ENCODE peak calls at places on chromosome 4, in four cellular contexts. M is mesendoderm, D is IMR-90, P is H1. I is an unnamed sample.

GRCh38 chr4:111934294-111934693 is 211.0 kb upstream of the FAM241A start:
- DNase-seq in M (no peak), P (no peak), D (no peak), I (no peak)

GRCh38 chr4:40299704-40300336 is 35.3 kb upstream of the CHRNA9 start:
- DNase-seq in D (no peak), M (peak), P (no peak), I (no peak)

GRCh38 chr4:125492957-125493356 is 178.2 kb downstream of the FAT4 start:
- DNase-seq in P (no peak), M (no peak), D (no peak), I (no peak)

GRCh38 chr4:78237360-78237759 is 180.2 kb downstream of the FRAS1 start:
- DNase-seq in P (no peak), M (peak), D (no peak), I (no peak)

GRCh38 chr4:76614589-76614988 is 179.6 kb downstream of the SHROOM3 start:
- DNase-seq in M (no peak), D (peak), P (no peak), I (no peak)

GRCh38 chr4:152259866-152260265 is 276.0 kb downstream of the FBXW7 start:
- DNase-seq in D (peak), P (no peak), M (no peak), I (no peak)

GRCh38 chr4:163269874-163270273 is 62.5 kb downstream of the NPY1R start:
- DNase-seq in M (peak), P (no peak), D (no peak), I (no peak)

GRCh38 chr4:165325732-165326512 is 1.5 kb upstream of the MSMO1 start:
- DNase-seq in P (no peak), M (peak), D (peak), I (no peak)

GRCh38 chr4:155678011-155678410 is 11.4 kb downstream of the GUCY1A1 start:
- DNase-seq in P (no peak), D (no peak), M (no peak), I (no peak)

GRCh38 chr4:97587912-97588311 is 555.4 kb downstream of the STPG2 start:
- DNase-seq in D (no peak), P (no peak), M (no peak), I (no peak)

GRCh38 chr4:25178838-25179261 is 18.6 kb upstream of the SEPSECS start:
- DNase-seq in P (no peak), M (no peak), D (no peak), I (no peak)

GRCh38 chr4:217891-218290 is 87.4 kb downstream of the ZNF732 start:
- DNase-seq in M (no peak), P (no peak), D (no peak), I (no peak)

GRCh38 chr4:145937021-145937861 is 1.4 kb downstream of the ZNF827 start:
- DNase-seq in D (peak), M (peak), P (no peak), I (peak)

GRCh38 chr4:29423836-29424721 is 1296.1 kb upstream of the PCDH7 start:
- DNase-seq in M (peak), D (peak), P (no peak), I (no peak)

GRCh38 chr4:17385403-17385802 is 126.5 kb downstream of the QDPR start:
- DNase-seq in M (no peak), P (no peak), D (peak), I (no peak)

GRCh38 chr4:101020956-101021355 is 326.4 kb downstream of the PPP3CA start:
- DNase-seq in M (peak), P (no peak), D (peak), I (no peak)

GRCh38 chr4:79650217-79650616 is 242.2 kb upstream of the GK2 start:
- DNase-seq in P (no peak), M (no peak), D (no peak), I (no peak)

GRCh38 chr4:177016541-177017141 is 223.9 kb upstream of the VEGFC start:
- DNase-seq in D (peak), M (no peak), P (no peak), I (no peak)

GRCh38 chr4:48071171-48071570 is 54.6 kb downstream of the NIPAL1 start:
- DNase-seq in D (no peak), P (no peak), M (peak), I (no peak)

GRCh38 chr4:13930155-13930554 is 302.6 kb upstream of the BOD1L1 start:
- DNase-seq in P (no peak), M (no peak), D (no peak), I (no peak)

GRCh38 chr4:71004281-71004851 is 10.9 kb downstream of the DCK start:
- DNase-seq in M (peak), P (no peak), D (no peak), I (peak)

GRCh38 chr4:28744066-28744465 is 1883.4 kb downstream of the STIM2 start:
- DNase-seq in D (peak), M (no peak), P (no peak), I (no peak)

GRCh38 chr4:1177274-1178141 is 5.1 kb upstream of the SPON2 start:
- DNase-seq in P (no peak), M (no peak), D (no peak), I (no peak)

GRCh38 chr4:109553130-109553529 is 6.9 kb upstream of the MCUB start:
- DNase-seq in P (no peak), M (no peak), D (no peak), I (no peak)

GRCh38 chr4:109548655-109549054 is 11.4 kb upstream of the MCUB start:
- DNase-seq in D (peak), P (no peak), M (no peak), I (no peak)

GRCh38 chr4:109547394-109547793 is 12.7 kb upstream of the MCUB start:
- DNase-seq in P (no peak), D (peak), M (no peak), I (no peak)

GRCh38 chr4:109554971-109555370 is 5.1 kb upstream of the MCUB start:
- DNase-seq in P (no peak), D (no peak), M (no peak), I (no peak)

DNA sequence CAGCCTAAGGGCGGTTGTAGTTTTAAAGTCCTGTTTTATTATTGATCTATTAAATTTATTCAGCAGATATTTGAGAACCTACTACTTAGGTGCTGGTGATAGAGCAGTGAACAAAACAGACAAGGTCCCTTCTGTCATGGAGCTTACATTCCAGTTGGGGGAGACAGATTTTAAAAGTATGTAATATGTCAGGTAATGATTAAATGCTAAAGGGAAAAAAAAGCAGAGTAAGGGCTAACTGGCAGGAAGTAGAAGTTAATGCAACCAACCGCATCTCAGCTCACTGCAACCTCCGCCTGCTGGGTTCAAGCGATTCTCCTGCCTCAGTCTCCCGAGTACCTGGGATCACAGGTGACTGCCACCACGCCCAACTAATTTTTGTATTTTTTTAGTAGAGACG is 7.8 kb upstream of the MCUB start:
- DNase-seq in M (no peak), D (no peak), P (no peak), I (no peak)
- H3K56ac ChIP-seq in M (no peak), D (no peak), P (no peak), I (no peak)

DNA sequence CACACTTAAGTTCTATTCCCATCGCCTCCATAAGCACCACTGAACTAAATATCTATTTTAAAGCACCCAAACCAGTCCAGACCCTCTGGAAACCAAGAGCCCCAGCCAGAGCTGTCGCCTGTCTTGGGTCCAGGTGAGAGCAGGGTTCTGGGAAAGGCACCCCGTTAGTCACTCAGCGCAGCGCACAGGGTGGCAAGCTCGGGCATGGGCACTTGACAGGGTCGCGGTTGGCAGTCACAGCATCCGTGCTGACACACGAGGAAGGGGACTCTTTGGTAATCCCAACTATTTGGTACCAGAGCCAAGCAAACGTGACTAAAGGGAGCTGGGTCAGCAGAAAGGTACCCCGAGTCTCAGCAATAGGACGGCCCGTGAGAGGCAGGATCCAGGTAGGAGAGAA is 24.3 kb upstream of the ETNPPL start:
- DNase-seq in P (no peak), M (no peak), D (no peak), I (no peak)
- H4K5ac ChIP-seq in P (no peak), M (no peak), D (no peak), I (no peak)

DNA sequence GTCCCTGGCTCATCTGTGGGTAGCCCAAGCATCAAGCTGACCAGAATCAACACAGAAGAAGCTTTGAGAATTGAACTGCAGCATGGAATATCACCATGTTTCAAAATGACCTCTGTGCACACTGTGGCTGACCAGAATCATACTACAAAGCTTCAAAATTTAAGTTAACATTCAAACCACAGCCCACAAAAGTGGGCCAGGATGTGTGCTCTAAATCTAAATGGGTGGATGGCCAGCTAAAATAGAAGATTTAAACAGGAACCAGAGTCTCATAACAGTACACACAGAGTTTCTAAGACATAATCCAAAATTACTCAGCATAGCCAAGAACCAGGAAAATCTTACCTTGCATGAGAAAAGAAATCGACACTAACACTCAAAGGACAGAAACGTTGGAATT is 46.1 kb downstream of the KLF3 start:
- DNase-seq in M (no peak), P (no peak), D (no peak), I (no peak)
- H3K56ac ChIP-seq in M (no peak), P (no peak), D (no peak), I (no peak)

GRCh38 chr4:187363453-187363852 is 632.1 kb upstream of the ZFP42 start:
- DNase-seq in M (no peak), D (no peak), P (no peak), I (no peak)
- H4K5ac ChIP-seq in M (no peak), D (no peak), P (no peak), I (no peak)

GRCh38 chr4:184420402-184420801 is 53.9 kb downstream of the IRF2 start:
- DNase-seq in D (no peak), P (no peak), M (no peak), I (no peak)

GRCh38 chr4:184419976-184420375 is 54.4 kb downstream of the IRF2 start:
- DNase-seq in M (no peak), D (no peak), P (no peak), I (no peak)

GRCh38 chr4:184416913-184417734 is 57.2 kb downstream of the IRF2 start:
- DNase-seq in M (no peak), P (no peak), D (peak), I (no peak)

GRCh38 chr4:184415071-184415470 is 59.3 kb downstream of the IRF2 start:
- DNase-seq in P (no peak), M (no peak), D (no peak), I (no peak)

DNA sequence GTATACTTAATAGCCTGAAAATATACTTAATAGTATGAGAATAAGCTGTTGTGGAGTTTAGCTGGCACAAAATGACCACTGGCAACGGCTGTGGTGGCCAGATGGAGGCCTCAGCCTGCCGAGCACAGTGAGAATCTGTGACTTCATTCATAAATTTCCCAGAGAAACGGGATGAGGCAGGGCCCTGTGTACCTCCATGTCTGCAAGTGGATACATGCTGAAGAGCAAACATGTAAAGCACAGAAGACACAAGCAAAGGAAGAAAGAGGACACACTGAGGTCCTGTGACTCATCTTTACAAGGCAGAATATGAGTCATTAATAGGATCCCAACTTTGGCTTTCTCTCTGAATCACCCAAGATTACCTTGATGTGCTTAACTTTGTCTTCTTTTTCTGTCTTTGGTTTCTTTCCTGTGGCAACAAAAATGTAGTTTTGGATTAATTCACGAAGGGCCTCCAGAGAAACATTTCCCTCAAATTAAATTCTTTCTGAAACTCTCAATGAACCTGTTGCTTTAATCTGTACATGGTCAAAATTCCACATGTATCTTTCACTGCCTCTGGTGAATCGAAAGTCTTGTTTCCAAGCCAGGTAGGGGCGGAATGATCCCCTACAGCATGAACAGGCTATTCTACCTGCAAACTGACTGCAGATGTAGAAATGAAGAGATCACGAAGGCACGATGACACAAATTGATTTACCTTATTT is 56.4 kb downstream of the IRF2 start:
- DNase-seq in M (no peak), P (no peak), D (peak), I (no peak)
- H3K56ac ChIP-seq in M (no peak), P (no peak), D (peak), I (no peak)

DNA sequence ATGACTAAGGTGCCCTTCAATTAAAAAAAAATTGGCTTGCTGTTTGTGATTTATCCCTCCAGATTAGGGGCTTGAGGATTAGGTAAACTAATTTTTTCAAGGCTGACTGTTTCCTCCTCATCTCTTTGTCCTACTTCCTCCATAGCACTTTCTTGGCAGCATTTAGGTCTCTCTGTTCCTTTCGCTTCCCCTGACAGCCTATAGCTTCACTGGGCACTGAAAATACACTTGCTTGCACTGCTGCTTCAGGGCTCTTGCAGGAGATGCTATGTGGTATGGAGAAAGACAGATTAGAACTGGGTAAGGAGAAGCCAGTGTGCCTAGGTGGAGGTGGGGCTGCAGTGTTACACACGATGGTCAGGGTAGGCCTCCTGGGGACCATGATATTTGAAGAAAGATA is 112.3 kb upstream of the SFRP2 start:
- DNase-seq in D (no peak), M (no peak), P (no peak), I (no peak)
- H4K5ac ChIP-seq in D (no peak), M (no peak), P (no peak), I (no peak)

DNA sequence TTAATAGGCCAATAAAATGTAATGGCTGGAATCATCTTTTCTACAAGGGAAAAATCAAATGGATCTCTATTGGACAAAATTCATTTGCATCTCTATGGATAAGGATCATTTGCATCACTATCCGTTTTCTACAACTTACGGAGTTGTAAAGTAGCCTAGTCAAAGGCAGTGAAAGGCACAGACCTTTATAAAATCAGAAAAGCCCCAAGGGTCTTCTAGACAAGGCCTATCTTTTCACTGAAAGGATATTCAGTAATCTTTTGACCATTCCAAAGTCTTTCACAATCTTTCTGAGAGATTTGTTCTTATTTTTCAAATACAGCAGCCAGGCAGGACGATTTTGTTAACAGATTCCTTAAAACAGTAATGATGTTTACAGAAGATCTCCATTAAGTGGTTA is 119.5 kb upstream of the JADE1 start:
- DNase-seq in P (no peak), D (no peak), M (no peak), I (no peak)
- H3K56ac ChIP-seq in P (no peak), D (no peak), M (no peak), I (no peak)

I was measured in H9.